ENCODE peak calls at places on chromosomes 5 and 9, in seven cellular contexts. X is testis, R is ovary, W is HCT116, Y is A549, I is thyroid gland, C is IMR-90. S is an unnamed sample.

GRCh38 chr5:84379749-84380148 is 4.9 kb downstream of the EDIL3 start:
- DNase-seq in X (no peak), R (no peak), W (no peak), Y (no peak), I (no peak), C (peak; percentile 56), S (no peak)

GRCh38 chr9:15977438-15977837 is 424.6 kb downstream of the CCDC171 start:
- DNase-seq in X (no peak), R (no peak), W (no peak), Y (no peak), I (no peak), C (no peak), S (no peak)

GRCh38 chr9:113219972-113220371 is 1.1 kb downstream of the FKBP15 start:
- DNase-seq in X (no peak), R (no peak), W (no peak), Y (no peak), I (no peak), C (peak; percentile 84), S (no peak)

GRCh38 chr9:37952731-37953130 is 48.8 kb upstream of the SLC25A51 start:
- DNase-seq in X (no peak), R (no peak), W (no peak), Y (peak; percentile 69), I (no peak), C (peak; percentile 96), S (no peak)

GRCh38 chr5:87138091-87138819 is 129.4 kb upstream of the RASA1 start:
- DNase-seq in X (no peak), R (no peak), W (no peak), Y (no peak), I (no peak), C (no peak), S (no peak)

GRCh38 chr9:33116855-33117254 is 40.4 kb upstream of the SMU1 start:
- DNase-seq in X (no peak), R (no peak), W (no peak), Y (no peak), I (no peak), C (no peak), S (peak; percentile 43)

GRCh38 chr9:6557883-6558282 is 87.6 kb downstream of the GLDC start:
- DNase-seq in X (no peak), R (no peak), W (no peak), Y (no peak), I (no peak), C (no peak), S (no peak)

GRCh38 chr5:113380299-113381014 is 54.3 kb downstream of the TSSK1B start:
- DNase-seq in X (no peak), R (no peak), W (no peak), Y (no peak), I (no peak), C (peak; percentile 30), S (no peak)

GRCh38 chr9:89522261-89522978 is 24.5 kb upstream of the SEMA4D start:
- DNase-seq in X (no peak), R (no peak), W (no peak), Y (no peak), I (no peak), C (no peak), S (peak; percentile 29)

GRCh38 chr5:123776761-123777160 is 264.8 kb downstream of the CSNK1G3 start:
- DNase-seq in X (no peak), R (no peak), W (no peak), Y (no peak), I (no peak), C (peak; percentile 88), S (no peak)

GRCh38 chr5:133259199-133259997 is 207.6 kb downstream of the HSPA4 start:
- DNase-seq in X (no peak), R (no peak), W (no peak), Y (no peak), I (no peak), C (no peak), S (no peak)

GRCh38 chr5:73484511-73484910 is 13.7 kb upstream of the BTF3 start:
- DNase-seq in X (no peak), R (no peak), W (no peak), Y (no peak), I (no peak), C (no peak), S (no peak)

DNA sequence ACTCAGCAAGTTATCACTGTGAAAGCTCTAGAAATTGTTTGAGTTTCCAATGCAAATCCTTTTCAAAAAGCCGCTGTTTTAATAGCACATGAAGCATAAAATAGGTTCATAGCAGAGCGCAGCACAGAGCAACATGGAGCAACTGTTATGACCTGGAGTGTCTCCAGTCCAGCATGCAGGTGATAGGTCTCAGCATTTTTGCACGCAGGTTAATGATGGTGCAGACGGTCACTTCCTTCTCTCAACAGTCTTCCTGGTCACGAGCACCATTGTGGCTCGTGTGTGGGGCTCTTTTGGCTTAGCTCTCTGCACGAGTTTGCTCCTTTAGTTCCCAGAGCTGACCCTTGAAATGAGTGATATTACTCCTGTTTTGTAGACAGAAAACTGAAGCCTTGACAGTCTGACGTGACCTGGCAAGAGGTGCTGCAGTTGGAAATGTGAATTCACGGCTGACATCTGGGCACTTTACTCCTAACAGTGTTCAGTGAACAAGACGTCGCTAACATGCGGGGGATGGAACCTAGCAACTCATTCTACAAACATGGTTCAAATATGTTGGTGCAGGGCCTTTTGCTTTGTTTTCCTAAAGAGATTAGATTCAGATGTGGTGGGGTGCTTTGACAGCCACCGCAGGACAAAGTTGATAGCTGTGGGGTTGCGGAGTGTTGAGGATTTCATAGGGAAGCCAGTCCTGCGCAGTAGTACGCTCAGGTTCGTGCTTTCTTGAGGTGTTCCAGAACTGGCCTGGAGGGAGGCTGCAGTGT is 10.1 kb downstream of the TENT4A start:
- DNase-seq in X (no peak), R (no peak), W (no peak), Y (no peak), I (no peak), C (no peak), S (no peak)
- H3K4me1 ChIP-seq in X (peaks cover 14% of the 10 kb centered on the region), R (peaks cover 31% of the 10 kb centered on the region), W (no peaks in the 10 kb centered on the region), Y (peaks cover 18% of the 10 kb centered on the region), I (peaks cover 24% of the 10 kb centered on the region), C (peaks cover 50% of the 10 kb centered on the region), S (peaks cover 29% of the 10 kb centered on the region)

GRCh38 chr5:9545301-9545958 is 445 bp downstream of the SEMA5A start:
- DNase-seq in X (peak; percentile 19), R (no peak), W (no peak), Y (no peak), I (no peak), C (no peak), S (no peak)

GRCh38 chr5:9544056-9544455 is 1.8 kb downstream of the SEMA5A start:
- DNase-seq in X (no peak), R (no peak), W (no peak), Y (no peak), I (no peak), C (peak; percentile 22), S (no peak)

GRCh38 chr5:9543266-9543925 is 2.5 kb downstream of the SEMA5A start:
- DNase-seq in X (no peak), R (no peak), W (no peak), Y (no peak), I (no peak), C (peak; percentile 36), S (no peak)

GRCh38 chr5:9545959-9546851 is at the start of gene SEMA5A:
- DNase-seq in X (peak; percentile 64), R (peak; percentile 78), W (no peak), Y (no peak), I (peak; percentile 72), C (peak; percentile 66), S (peak; percentile 41)

GRCh38 chr5:9544502-9545300 is 1.2 kb downstream of the SEMA5A start:
- DNase-seq in X (peak; percentile 91), R (peak; percentile 88), W (no peak), Y (peak; percentile 31), I (peak; percentile 85), C (peak; percentile 80), S (peak; percentile 91)
- TF ChIP-seq POLR2A in X (no peak), R (no peak), W (no peak), Y (no peak), I (no peak), C (peak; percentile 42), S (no peak)

GRCh38 chr9:35500130-35500748 is 10.3 kb downstream of the RUSC2 start:
- DNase-seq in X (no peak), R (no peak), W (no peak), Y (no peak), I (no peak), C (no peak), S (no peak)

GRCh38 chr9:35506359-35506758 is 16.4 kb downstream of the RUSC2 start:
- DNase-seq in X (no peak), R (no peak), W (no peak), Y (no peak), I (no peak), C (no peak), S (no peak)

GRCh38 chr9:35499029-35499700 is 9.3 kb downstream of the RUSC2 start:
- DNase-seq in X (no peak), R (no peak), W (no peak), Y (no peak), I (no peak), C (no peak), S (peak; percentile 22)

GRCh38 chr9:35499701-35500030 is 9.8 kb downstream of the RUSC2 start:
- DNase-seq in X (no peak), R (no peak), W (no peak), Y (no peak), I (no peak), C (no peak), S (no peak)

DNA sequence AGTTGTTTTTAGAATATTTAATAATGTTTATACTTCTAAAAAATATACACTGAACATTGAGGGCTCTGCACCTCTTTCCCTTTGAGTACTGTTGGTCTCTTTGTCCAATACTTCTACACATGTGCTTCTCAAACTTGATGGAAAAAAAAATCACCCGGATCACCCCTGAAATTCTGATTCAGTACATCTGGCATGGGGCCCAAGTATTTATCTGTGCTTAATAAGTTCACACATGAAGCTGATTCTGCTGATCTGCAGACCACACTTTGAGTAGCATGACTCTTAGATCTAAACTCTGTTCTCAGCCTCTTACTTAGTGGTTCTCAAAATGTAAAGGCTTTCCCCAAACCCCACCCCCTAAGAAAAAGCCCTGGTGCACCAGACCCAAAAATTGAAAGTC is 12.0 kb downstream of the RUSC2 start:
- DNase-seq in X (no peak), R (no peak), W (no peak), Y (no peak), I (no peak), C (no peak), S (no peak)
- H3K4me1 ChIP-seq in X (no peaks in the 10 kb centered on the region), R (peaks cover 3% of the 10 kb centered on the region), W (no peaks in the 10 kb centered on the region), Y (peaks cover 7% of the 10 kb centered on the region), I (no peaks in the 10 kb centered on the region), C (peaks cover 3% of the 10 kb centered on the region), S (peaks cover 19% of the 10 kb centered on the region)

GRCh38 chr5:55994998-55995914 is 493 bp upstream of the IL6ST start:
- DNase-seq in X (peak; percentile 98), R (peak; percentile 98), W (peak; percentile 88), Y (peak; percentile 96), I (peak; percentile 99), C (peak; percentile 96), S (peak; percentile 99)
- TF ChIP-seq POLR2A in X (peak; percentile 67), R (peak; percentile 91), W (peak; percentile 64), Y (peak; percentile 50), I (no peak), C (peak; percentile 80), S (no peak)